ENCODE peak calls at places on chromosome 10, in six cellular contexts. E, C, W, Z, T and X are unnamed samples.

GRCh38 chr10:78162867-78163266 is 129.2 kb downstream of the RPS24 start:
- DNase-seq in Z (peak; percentile 24), T (no peak), E (no peak), C (no peak), W (no peak), X (no peak)

GRCh38 chr10:61835909-61836232 is 65.6 kb upstream of the ARID5B start:
- DNase-seq in Z (no peak), C (no peak), W (no peak), E (no peak), T (no peak), X (no peak)

GRCh38 chr10:128035557-128035973 is 90.7 kb downstream of the MKI67 start:
- DNase-seq in W (peak; percentile 77), T (peak; percentile 57), E (peak; percentile 88), Z (no peak), C (peak; percentile 34), X (peak; percentile 81)

GRCh38 chr10:78199759-78200158 is 166.1 kb downstream of the RPS24 start:
- DNase-seq in W (no peak), E (no peak), T (no peak), C (no peak), Z (no peak), X (no peak)

GRCh38 chr10:96626795-96627194 is 40.0 kb upstream of the TM9SF3 start:
- DNase-seq in W (no peak), Z (no peak), C (no peak), E (no peak), T (no peak), X (no peak)

GRCh38 chr10:116741391-116742351 is 695 bp downstream of the HSPA12A start:
- DNase-seq in C (peak; percentile 41), Z (no peak), E (no peak), T (no peak), W (no peak), X (peak; percentile 65)

GRCh38 chr10:98344589-98345038 is 70.4 kb downstream of the PYROXD2 start:
- DNase-seq in Z (no peak), W (no peak), C (no peak), T (peak; percentile 86), E (no peak), X (peak; percentile 81)

GRCh38 chr10:7577206-7577978 is 89.4 kb downstream of the ITIH5 start:
- DNase-seq in E (no peak), T (no peak), C (no peak), W (no peak), Z (no peak), X (peak; percentile 45)

GRCh38 chr10:66747451-66747850 is 178.4 kb upstream of the LRRTM3 start:
- DNase-seq in Z (no peak), T (no peak), E (no peak), C (no peak), W (no peak), X (peak; percentile 78)

GRCh38 chr10:128721851-128722250 is 595.6 kb upstream of the MKI67 start:
- DNase-seq in W (no peak), Z (no peak), C (no peak), T (no peak), E (no peak), X (no peak)

GRCh38 chr10:28930520-28931495 is 253.5 kb downstream of the BAMBI start:
- DNase-seq in C (no peak), E (no peak), W (no peak), Z (no peak), T (no peak), X (no peak)